ENCODE peak calls at places on chromosomes 12 and 14, in eight cellular contexts. One of them, this sample, is unnamed.

GRCh38 chr14:64918216-64918615 is 4.0 kb downstream of the CHURC1 start:
- DNase-seq in activated CD4-positive, alpha-beta T cell treated with anti-CD3 and anti-CD28 coated beads, Interleukin-2, amount 50 U/mL, for 24 hours: no peak
- DNase-seq in coronary artery: no peak
- DNase-seq in memory B cell: no peak
- DNase-seq in iPS DF 19.7: no peak
- DNase-seq in AG10803: peak
- DNase-seq in kidney glomerular epithelial cell: no peak
- DNase-seq in Peyer's patch: no peak
- DNase-seq in this sample: no peak

GRCh38 chr12:130375296-130375695 is 37.6 kb downstream of the PIWIL1 start:
- DNase-seq in AG10803: no peak
- DNase-seq in coronary artery: no peak
- DNase-seq in kidney glomerular epithelial cell: no peak
- DNase-seq in activated CD4-positive, alpha-beta T cell treated with anti-CD3 and anti-CD28 coated beads, Interleukin-2, amount 50 U/mL, for 24 hours: no peak
- DNase-seq in iPS DF 19.7: no peak
- DNase-seq in Peyer's patch: no peak
- DNase-seq in memory B cell: no peak
- DNase-seq in this sample: no peak

GRCh38 chr12:20572451-20572850 is 122.7 kb upstream of the SLCO1C1 start:
- DNase-seq in iPS DF 19.7: no peak
- DNase-seq in activated CD4-positive, alpha-beta T cell treated with anti-CD3 and anti-CD28 coated beads, Interleukin-2, amount 50 U/mL, for 24 hours: no peak
- DNase-seq in Peyer's patch: no peak
- DNase-seq in coronary artery: no peak
- DNase-seq in memory B cell: no peak
- DNase-seq in kidney glomerular epithelial cell: no peak
- DNase-seq in AG10803: no peak
- DNase-seq in this sample: no peak

GRCh38 chr14:33914676-33915516 is 36.0 kb downstream of the EGLN3 start:
- DNase-seq in Peyer's patch: no peak
- DNase-seq in kidney glomerular epithelial cell: peak
- DNase-seq in AG10803: peak
- DNase-seq in activated CD4-positive, alpha-beta T cell treated with anti-CD3 and anti-CD28 coated beads, Interleukin-2, amount 50 U/mL, for 24 hours: no peak
- DNase-seq in iPS DF 19.7: no peak
- DNase-seq in coronary artery: no peak
- DNase-seq in memory B cell: no peak
- DNase-seq in this sample: no peak

GRCh38 chr12:50004696-50005095 is 20.6 kb downstream of the RACGAP1 start:
- DNase-seq in iPS DF 19.7: no peak
- DNase-seq in AG10803: no peak
- DNase-seq in memory B cell: no peak
- DNase-seq in Peyer's patch: no peak
- DNase-seq in activated CD4-positive, alpha-beta T cell treated with anti-CD3 and anti-CD28 coated beads, Interleukin-2, amount 50 U/mL, for 24 hours: no peak
- DNase-seq in coronary artery: no peak
- DNase-seq in kidney glomerular epithelial cell: no peak
- DNase-seq in this sample: no peak

GRCh38 chr12:62983594-62983993 is 48.6 kb upstream of the PPM1H start:
- DNase-seq in activated CD4-positive, alpha-beta T cell treated with anti-CD3 and anti-CD28 coated beads, Interleukin-2, amount 50 U/mL, for 24 hours: no peak
- DNase-seq in kidney glomerular epithelial cell: no peak
- DNase-seq in coronary artery: no peak
- DNase-seq in AG10803: no peak
- DNase-seq in Peyer's patch: no peak
- DNase-seq in iPS DF 19.7: no peak
- DNase-seq in memory B cell: no peak
- DNase-seq in this sample: no peak

GRCh38 chr12:90618606-90619005 is 336.4 kb downstream of the CCER1 start:
- DNase-seq in kidney glomerular epithelial cell: no peak
- DNase-seq in memory B cell: no peak
- DNase-seq in iPS DF 19.7: no peak
- DNase-seq in activated CD4-positive, alpha-beta T cell treated with anti-CD3 and anti-CD28 coated beads, Interleukin-2, amount 50 U/mL, for 24 hours: no peak
- DNase-seq in coronary artery: no peak
- DNase-seq in AG10803: peak
- DNase-seq in Peyer's patch: no peak
- DNase-seq in this sample: no peak

GRCh38 chr12:113071427-113072112 is 15.0 kb downstream of the DTX1 start:
- DNase-seq in activated CD4-positive, alpha-beta T cell treated with anti-CD3 and anti-CD28 coated beads, Interleukin-2, amount 50 U/mL, for 24 hours: no peak
- DNase-seq in kidney glomerular epithelial cell: no peak
- DNase-seq in iPS DF 19.7: no peak
- DNase-seq in AG10803: no peak
- DNase-seq in memory B cell: no peak
- DNase-seq in coronary artery: no peak
- DNase-seq in Peyer's patch: no peak
- DNase-seq in this sample: peak